ENCODE peak calls at places on chromosomes 7 and 10, in ten cellular contexts. G is cardiac muscle cell, K is IMR-90, X is OCI-LY7, U is brain microvascular endothelial cell, I is heart right ventricle, J is glutamatergic neuron, F is WERI-Rb-1, Y is GM12865, T is foreskin keratinocyte. R is an unnamed sample.

GRCh38 chr7:4613855-4614548 is 68.1 kb upstream of the FOXK1 start:
- DNase-seq in K (peak), X (no peak), Y (no peak), I (no peak), F (no peak), G (peak), J (no peak), T (no peak), U (peak), R (no peak)

GRCh38 chr10:97332586-97333350 is 1.8 kb downstream of the FRAT2 start:
- DNase-seq in J (no peak), U (peak), K (peak), G (peak), T (peak), X (no peak), F (no peak), I (peak), Y (peak), R (peak)

GRCh38 chr10:96272986-96273280 is 1.6 kb upstream of the BLNK start:
- DNase-seq in T (no peak), X (no peak), G (no peak), K (no peak), U (no peak), I (no peak), J (no peak), Y (peak), F (no peak), R (no peak)

GRCh38 chr10:21082206-21082605 is 185.1 kb upstream of the NEBL start:
- DNase-seq in X (no peak), K (no peak), J (no peak), T (no peak), I (no peak), F (no peak), G (no peak), Y (no peak), U (no peak), R (no peak)

GRCh38 chr7:32167256-32167655 is 97.0 kb upstream of the PDE1C start:
- DNase-seq in F (no peak), J (no peak), T (no peak), G (no peak), U (no peak), K (peak), Y (no peak), I (no peak), X (no peak), R (no peak)

GRCh38 chr7:70032673-70033072 is 434.4 kb downstream of the AUTS2 start:
- DNase-seq in T (no peak), U (no peak), I (no peak), G (no peak), Y (no peak), K (no peak), F (no peak), X (peak), J (no peak), R (no peak)

GRCh38 chr7:67608806-67609205 is 612.2 kb downstream of the TYW1 start:
- DNase-seq in F (no peak), Y (no peak), G (no peak), I (no peak), K (no peak), T (no peak), J (no peak), X (no peak), U (no peak), R (no peak)

GRCh38 chr10:117342638-117343037 is 32.6 kb downstream of the PDZD8 start:
- DNase-seq in K (peak), X (no peak), T (peak), I (no peak), G (peak), U (peak), F (no peak), J (no peak), Y (no peak), R (no peak)

GRCh38 chr7:28239823-28240204 is 59.2 kb upstream of the JAZF1 start:
- DNase-seq in U (no peak), X (no peak), K (no peak), T (no peak), Y (no peak), F (no peak), G (peak), I (no peak), J (no peak), R (no peak)

GRCh38 chr7:90297118-90297517 is 24.0 kb downstream of the FAM237B start:
- DNase-seq in X (no peak), G (no peak), F (no peak), I (no peak), T (no peak), J (no peak), Y (no peak), U (no peak), K (no peak), R (no peak)

GRCh38 chr7:131586259-131586658 is 29.8 kb upstream of the PODXL start:
- DNase-seq in I (peak), U (no peak), F (peak), J (no peak), X (no peak), K (no peak), G (no peak), Y (no peak), T (no peak), R (peak)

GRCh38 chr10:128150045-128150493 is 23.8 kb upstream of the MKI67 start:
- DNase-seq in G (peak), I (peak), Y (peak), K (peak), F (peak), X (peak), J (peak), T (no peak), U (peak), R (peak)

GRCh38 chr10:3526721-3527120 is 258.3 kb downstream of the KLF6 start:
- DNase-seq in J (no peak), K (peak), Y (no peak), I (peak), X (no peak), G (peak), U (peak), F (no peak), T (no peak), R (no peak)

GRCh38 chr7:65239707-65240352 is 133.8 kb upstream of the ZNF92 start:
- DNase-seq in X (no peak), U (peak), Y (no peak), F (peak), I (no peak), J (peak), K (no peak), T (no peak), G (peak), R (peak)

GRCh38 chr7:128145191-128145590 is 95.9 kb upstream of the LEP start:
- DNase-seq in X (no peak), I (no peak), F (no peak), K (no peak), Y (no peak), J (no peak), U (no peak), T (peak), G (no peak), R (no peak)

DNA sequence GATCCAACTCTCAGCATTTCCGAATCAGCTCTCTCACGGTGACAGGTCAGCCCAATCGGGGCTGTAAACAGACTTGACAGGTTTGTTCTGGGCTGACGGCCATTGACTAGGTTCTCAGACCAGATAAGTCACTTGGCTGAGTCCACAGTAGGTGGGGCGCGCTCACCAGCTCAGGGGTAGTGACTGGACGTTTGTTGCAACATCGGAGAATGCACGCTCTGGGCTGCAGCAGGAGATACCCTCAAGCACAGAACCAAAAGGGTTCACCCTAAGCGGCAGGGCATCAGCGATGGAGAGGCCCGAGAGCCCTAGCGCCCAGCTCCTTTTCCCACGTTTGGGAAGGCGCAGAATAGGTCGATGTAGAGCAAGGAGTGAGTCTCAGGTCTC is 1.8 kb downstream of the KLLN start:
- DNase-seq in U (peak), T (no peak), G (peak), J (peak), F (no peak), K (peak), I (peak), Y (peak), X (peak), R (no peak)
- TF ChIP-seq CTCF in U (peak), T (peak), G (peak), J (no peak), F (no peak), K (peak), I (peak), Y (peak), X (no peak), R (peak)

DNA sequence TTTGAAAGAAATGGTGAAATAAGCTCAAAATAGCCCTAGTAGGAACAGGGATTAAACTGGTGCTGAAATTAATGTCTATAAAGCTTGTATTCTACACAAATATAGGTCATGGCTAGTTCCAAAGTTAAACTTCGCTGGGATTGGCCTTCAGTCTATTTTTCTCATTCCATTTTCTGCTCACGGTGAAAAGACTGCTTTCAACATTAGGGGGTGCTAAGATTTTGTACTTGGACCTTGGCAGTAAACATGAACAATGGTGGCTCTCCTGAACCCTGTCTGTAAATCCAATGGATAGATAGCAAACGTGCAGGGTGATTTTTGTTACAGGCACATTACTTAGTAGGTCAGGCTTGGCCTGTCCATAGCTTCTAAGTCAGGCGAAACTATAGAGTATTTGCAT is 36.0 kb upstream of the RSU1 start:
- DNase-seq in Y (peak), F (no peak), I (no peak), K (peak), J (no peak), T (no peak), U (peak), G (peak), X (no peak), R (no peak)
- TF ChIP-seq CTCF in Y (peak), F (peak), I (peak), K (peak), J (peak), T (peak), U (peak), G (peak), X (peak), R (peak)

DNA sequence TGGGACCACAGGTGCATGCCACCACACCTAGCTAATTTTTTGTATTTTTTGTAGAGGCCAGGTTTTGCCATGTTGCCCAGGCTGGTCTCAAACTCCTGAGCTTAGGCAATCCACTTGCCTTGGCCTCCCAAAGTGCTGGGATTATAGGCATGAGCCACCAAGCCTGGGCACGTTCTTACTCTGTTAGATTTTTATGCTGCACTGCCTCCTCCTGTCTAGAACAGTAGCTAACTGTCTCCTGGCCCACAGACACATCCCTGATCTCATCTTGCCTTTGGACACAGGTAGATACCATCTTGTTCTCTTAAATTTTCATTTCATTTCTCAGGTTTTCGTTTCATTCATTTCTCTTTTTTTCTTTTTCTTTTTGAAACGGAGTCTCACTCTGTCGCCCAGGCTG is 41.1 kb downstream of the BLVRA start:
- DNase-seq in Y (peak), K (no peak), T (peak), J (no peak), I (no peak), F (no peak), G (no peak), U (no peak), X (no peak), R (no peak)
- TF ChIP-seq CTCF in Y (no peak), K (no peak), T (peak), J (no peak), I (no peak), F (no peak), G (no peak), U (no peak), X (no peak), R (peak)

DNA sequence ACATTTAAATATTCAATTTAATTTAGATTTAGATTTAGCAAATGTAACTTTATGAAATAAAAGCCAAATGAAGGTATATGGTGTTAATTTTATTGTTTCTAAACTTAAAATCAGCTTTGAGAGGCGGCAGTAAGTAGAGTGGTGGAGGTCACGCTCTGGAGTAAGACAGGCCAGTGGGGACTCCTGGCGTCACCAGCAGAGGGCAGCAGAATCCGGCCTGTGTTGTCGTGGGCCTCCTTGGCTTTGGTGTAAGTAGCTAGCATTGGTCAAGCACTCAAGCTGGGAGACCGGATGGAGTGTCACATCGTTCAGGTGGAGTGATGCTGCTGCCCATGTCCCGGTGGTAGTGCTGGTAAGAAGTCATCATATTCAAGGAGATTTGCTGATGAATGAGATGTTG is 98.7 kb upstream of the DNAJB6 start:
- DNase-seq in T (no peak), F (peak), X (no peak), K (no peak), J (no peak), Y (no peak), G (peak), I (no peak), U (no peak), R (peak)
- TF ChIP-seq CTCF in T (peak), F (peak), X (peak), K (no peak), J (no peak), Y (no peak), G (peak), I (peak), U (peak), R (peak)

GRCh38 chr10:70753026-70753663 is 32.0 kb downstream of the TBATA start:
- DNase-seq in U (no peak), X (no peak), G (no peak), J (no peak), T (no peak), Y (no peak), F (no peak), I (no peak), K (no peak), R (no peak)

GRCh38 chr10:70751356-70751755 is 33.8 kb downstream of the TBATA start:
- DNase-seq in G (no peak), I (no peak), X (no peak), T (no peak), U (no peak), K (no peak), F (no peak), Y (no peak), J (no peak), R (no peak)

GRCh38 chr10:70751991-70752390 is 33.2 kb downstream of the TBATA start:
- DNase-seq in F (no peak), X (no peak), I (no peak), K (no peak), T (no peak), G (no peak), J (no peak), Y (no peak), U (no peak), R (no peak)

GRCh38 chr10:70753841-70754621 is 31.1 kb downstream of the TBATA start:
- DNase-seq in X (no peak), U (no peak), Y (no peak), F (no peak), K (peak), I (no peak), G (peak), J (no peak), T (no peak), R (peak)

DNA sequence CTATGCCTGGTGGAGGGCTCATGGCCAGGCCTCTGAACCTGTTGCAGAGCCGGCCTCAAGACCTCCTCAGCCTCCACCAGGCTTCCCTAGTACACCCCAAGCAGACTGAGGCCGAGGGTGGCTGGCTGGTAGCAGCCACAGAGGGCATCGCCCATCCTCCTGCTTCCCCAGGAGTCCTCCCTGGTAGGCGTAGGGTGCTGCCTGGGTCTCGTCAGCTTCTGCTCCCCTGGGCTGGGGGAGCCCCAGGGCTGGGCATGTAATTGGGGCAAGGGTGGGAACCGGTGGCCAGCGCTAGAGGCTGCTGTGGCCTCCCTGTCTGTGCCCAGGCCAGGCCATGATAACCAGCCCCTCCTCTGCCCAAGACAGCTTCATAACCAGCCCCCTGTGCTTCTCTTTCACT is 32.6 kb downstream of the TBATA start:
- DNase-seq in U (no peak), I (no peak), T (no peak), X (no peak), Y (no peak), G (no peak), K (no peak), F (no peak), J (no peak), R (no peak)
- TF ChIP-seq CTCF in U (no peak), I (no peak), T (no peak), X (no peak), Y (no peak), G (no peak), K (no peak), F (no peak), J (no peak), R (no peak)

R was measured in endodermal cell.